ENCODE peak calls at places on chromosomes 6 and 20, in four cellular contexts. T is heart left ventricle, U is ovary, H is spleen. F is an unnamed sample.

GRCh38 chr6:18264338-18265098 is at the start of gene DEK:
- DNase-seq in U (peak; percentile 90), T (peak; percentile 90), H (peak; percentile 94), F (peak; percentile 83)

GRCh38 chr20:60137657-60138245 is 179.5 kb downstream of the CDH26 start:
- DNase-seq in T (no peak), U (no peak), H (no peak), F (peak; percentile 19)

GRCh38 chr6:68779366-68779765 is 144.3 kb downstream of the ADGRB3 start:
- DNase-seq in T (no peak), H (no peak), U (no peak), F (no peak)

GRCh38 chr6:42345696-42346416 is 105.9 kb downstream of the TRERF1 start:
- DNase-seq in U (no peak), T (no peak), H (no peak), F (no peak)

GRCh38 chr6:79946242-79946641 is 1.1 kb downstream of the ELOVL4 start:
- DNase-seq in T (no peak), U (no peak), H (no peak), F (no peak)

GRCh38 chr6:110748458-110748857 is 66.8 kb downstream of the CDK19 start:
- DNase-seq in T (no peak), U (no peak), H (no peak), F (no peak)

GRCh38 chr20:32139947-32140346 is 30.4 kb downstream of the TM9SF4 start:
- DNase-seq in T (no peak), H (no peak), U (no peak), F (no peak)

GRCh38 chr20:22052025-22052527 is 346.6 kb downstream of the PAX1 start:
- DNase-seq in U (no peak), H (no peak), T (no peak), F (no peak)

GRCh38 chr6:139881728-139882211 is 507.3 kb upstream of the CITED2 start:
- DNase-seq in H (no peak), T (no peak), U (peak; percentile 26), F (peak; percentile 43)

GRCh38 chr6:81875776-81876293 is 123.4 kb upstream of the TENT5A start:
- DNase-seq in T (no peak), U (no peak), H (no peak), F (no peak)

GRCh38 chr20:36825374-36826104 is 50.4 kb upstream of the TLDC2 start:
- DNase-seq in H (no peak), T (no peak), U (no peak), F (no peak)

GRCh38 chr20:57678340-57678739 is 31.5 kb downstream of the PMEPA1 start:
- DNase-seq in H (no peak), T (peak; percentile 57), U (no peak), F (no peak)

GRCh38 chr20:59042151-59042795 is at the start of gene PRELID3B:
- DNase-seq in H (no peak), T (peak; percentile 44), U (peak; percentile 37), F (peak; percentile 25)

GRCh38 chr6:3139090-3139903 is 18.0 kb downstream of the TUBB2A start:
- DNase-seq in H (no peak), T (peak; percentile 62), U (no peak), F (peak; percentile 91)

GRCh38 chr20:8309638-8310037 is 177.6 kb downstream of the PLCB1 start:
- DNase-seq in T (no peak), H (no peak), U (no peak), F (no peak)

GRCh38 chr6:6614965-6615304 is 26.4 kb downstream of the LY86 start:
- DNase-seq in H (no peak), U (no peak), T (no peak), F (no peak)

GRCh38 chr20:23078351-23078993 is 7.7 kb downstream of the CD93 start:
- DNase-seq in H (no peak), T (no peak), U (no peak), F (no peak)

DNA sequence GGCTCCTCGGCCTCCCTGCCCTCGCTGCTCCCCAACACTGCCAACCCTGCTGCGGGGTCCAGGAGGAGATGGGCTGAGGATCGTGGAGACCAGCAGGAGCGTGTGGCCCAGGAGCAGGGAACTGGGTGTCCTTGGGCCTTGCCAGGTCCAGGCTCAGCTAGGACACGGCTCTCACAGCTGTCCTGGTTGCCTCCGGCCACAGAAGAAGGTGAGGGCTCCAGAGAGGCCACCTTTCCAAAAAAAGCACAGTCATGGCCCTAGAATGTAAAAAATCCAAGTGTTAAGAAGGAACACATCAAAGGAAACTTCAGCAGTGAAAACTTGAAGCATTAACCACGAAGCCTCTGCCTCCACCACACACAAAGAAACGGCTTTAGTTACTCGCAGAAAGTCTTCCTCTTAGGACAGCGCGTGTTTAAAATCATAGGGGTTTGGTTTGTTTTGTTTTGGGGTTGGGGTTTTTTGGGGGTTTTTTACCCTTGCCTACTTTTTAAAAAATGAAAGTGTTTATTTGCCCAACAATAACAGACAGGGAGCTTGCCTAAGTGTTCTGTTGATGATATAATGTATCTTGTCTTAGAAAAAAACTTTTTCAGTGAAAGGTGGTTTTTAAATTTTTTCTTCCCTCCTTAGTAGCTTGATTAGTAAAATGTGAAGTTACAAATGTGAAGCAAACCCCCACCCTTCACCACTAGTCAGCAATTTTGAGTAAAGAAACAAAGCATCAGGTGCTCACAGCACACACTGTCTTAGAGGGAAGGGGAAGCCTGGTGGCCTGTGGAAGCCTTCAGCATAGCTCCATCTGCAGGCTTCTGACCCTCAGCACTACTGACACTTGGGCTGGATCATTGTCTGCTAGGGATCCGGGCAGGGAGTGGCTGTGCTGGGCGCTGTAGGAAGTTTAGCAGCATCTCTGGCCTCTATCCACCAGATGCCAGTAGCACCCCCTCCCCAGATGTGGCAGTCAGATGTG is 60.0 kb downstream of the PTPN1 start:
- DNase-seq in U (no peak), H (no peak), T (no peak), F (no peak)
- H3K4me1 ChIP-seq in U (peaks cover 13% of the 10 kb centered on the region), H (peaks cover 50% of the 10 kb centered on the region), T (peaks cover 59% of the 10 kb centered on the region), F (peaks cover 21% of the 10 kb centered on the region)

DNA sequence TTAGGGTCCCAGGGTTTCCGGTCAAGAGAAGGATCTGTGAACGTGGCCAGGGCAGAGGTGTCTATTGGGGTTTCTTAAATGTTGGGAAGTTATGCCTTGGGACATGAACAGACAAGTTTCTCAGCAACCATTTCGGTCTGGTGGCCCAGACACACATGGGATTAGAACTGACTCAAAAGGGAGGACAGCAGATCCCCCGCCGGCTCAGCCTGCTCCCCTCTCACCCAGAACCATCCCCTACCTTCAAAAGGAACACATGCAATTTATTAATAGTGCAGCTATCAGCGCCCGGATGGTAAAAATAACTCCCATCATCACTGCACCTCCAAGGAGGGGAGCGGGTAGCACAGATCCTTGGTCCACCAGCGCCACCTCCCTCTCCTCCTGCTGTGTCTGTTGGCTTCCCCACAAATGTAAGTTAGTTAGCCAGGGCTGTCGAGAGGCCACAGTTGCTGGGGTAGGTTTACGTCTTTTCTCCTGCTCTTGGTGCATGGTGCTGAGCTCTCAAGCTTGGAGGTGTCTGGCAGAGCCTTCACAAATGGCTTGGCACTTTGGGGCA is 77.1 kb downstream of the TRAM2 start:
- DNase-seq in T (peak; percentile 77), H (no peak), U (no peak), F (no peak)
- H3K27ac ChIP-seq in T (peak overlapping the region; percentile 79), H (peak overlapping the region; percentile 88), U (no peak overlapping the region), F (no peak overlapping the region)

GRCh38 chr6:119603501-119603900 is 253.9 kb upstream of the MAN1A1 start:
- DNase-seq in H (no peak), U (no peak), T (no peak), F (no peak)
- TF ChIP-seq POLR2A in H (no peak), U (no peak), T (no peak), F (no peak)

GRCh38 chr20:41045680-41046079 is 17.1 kb downstream of the TOP1 start:
- DNase-seq in H (no peak), T (no peak), U (no peak), F (no peak)

GRCh38 chr20:41047279-41047974 is 18.8 kb downstream of the TOP1 start:
- DNase-seq in T (no peak), H (no peak), U (no peak), F (no peak)

GRCh38 chr20:41047975-41048305 is 19.3 kb downstream of the TOP1 start:
- DNase-seq in T (no peak), H (no peak), U (no peak), F (no peak)

GRCh38 chr20:41048475-41049242 is 20.0 kb downstream of the TOP1 start:
- DNase-seq in T (no peak), U (no peak), H (no peak), F (no peak)

DNA sequence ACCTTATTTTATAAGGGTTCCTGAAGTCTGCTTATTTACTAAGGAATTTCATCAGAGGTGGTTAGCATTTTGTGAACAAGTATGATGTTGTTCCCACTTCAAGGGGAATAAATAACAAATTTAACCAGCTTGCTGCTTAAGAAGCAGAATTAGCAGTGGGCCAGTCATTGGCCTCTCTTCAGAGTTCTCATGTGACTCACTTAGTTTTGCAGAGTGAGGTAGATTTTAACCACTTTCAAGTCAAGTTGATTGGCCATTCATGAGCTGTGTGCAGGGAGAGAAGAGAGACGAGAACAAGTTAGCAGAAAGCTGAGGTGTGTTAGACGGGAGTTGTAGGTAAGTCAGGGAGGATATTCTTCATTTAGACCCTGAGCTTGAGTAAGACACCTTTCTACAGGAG is 18.1 kb downstream of the TOP1 start:
- DNase-seq in H (no peak), U (no peak), T (no peak), F (no peak)
- H3K4me1 ChIP-seq in H (peaks cover 65% of the 10 kb centered on the region), U (peaks cover 20% of the 10 kb centered on the region), T (peaks cover 85% of the 10 kb centered on the region), F (peaks cover 70% of the 10 kb centered on the region)

GRCh38 chr20:49594929-49595311 is 27.0 kb upstream of the PTGIS start:
- DNase-seq in T (no peak), H (no peak), U (no peak), F (no peak)

GRCh38 chr20:49595811-49596545 is 28.0 kb upstream of the PTGIS start:
- DNase-seq in U (no peak), H (no peak), T (peak; percentile 41), F (no peak)

GRCh38 chr20:49594143-49594928 is 26.4 kb upstream of the PTGIS start:
- DNase-seq in H (no peak), T (peak; percentile 64), U (peak; percentile 76), F (peak; percentile 25)

GRCh38 chr20:49593441-49594142 is 25.7 kb upstream of the PTGIS start:
- DNase-seq in H (no peak), T (no peak), U (no peak), F (no peak)

GRCh38 chr20:49595346-49595745 is 27.4 kb upstream of the PTGIS start:
- DNase-seq in U (no peak), H (no peak), T (no peak), F (no peak)
- H3K27ac ChIP-seq in U (no peak overlapping the region), H (peak overlapping the region; percentile 76), T (no peak overlapping the region), F (no peak overlapping the region)